ENCODE peak calls at places on chromosomes 2 and 18, in five cellular contexts. One of them, this sample, is unnamed.

GRCh38 chr2:235238537-235238936 is 255.3 kb upstream of the AGAP1 start:
- DNase-seq in K562: no peak
- DNase-seq in GM12891: no peak
- DNase-seq in Panc1: no peak
- DNase-seq in upper lobe of left lung: no peak
- DNase-seq in this sample: peak; percentile 86

GRCh38 chr2:84757648-84758047 is 123.2 kb downstream of the TRABD2A start:
- DNase-seq in K562: no peak
- DNase-seq in GM12891: no peak
- DNase-seq in Panc1: no peak
- DNase-seq in upper lobe of left lung: no peak
- DNase-seq in this sample: no peak

GRCh38 chr2:198657520-198658121 is 800.1 kb downstream of the SATB2 start:
- DNase-seq in K562: peak; percentile 3
- DNase-seq in GM12891: no peak
- DNase-seq in Panc1: peak; percentile 5
- DNase-seq in upper lobe of left lung: no peak
- DNase-seq in this sample: peak; percentile 3

GRCh38 chr2:157875720-157876065 is 437 bp downstream of the ACVR1 start:
- DNase-seq in K562: peak; percentile 84
- DNase-seq in GM12891: no peak
- DNase-seq in Panc1: no peak
- DNase-seq in upper lobe of left lung: peak; percentile 96
- DNase-seq in this sample: peak; percentile 43

GRCh38 chr2:204687776-204688175 is 142.5 kb downstream of the PARD3B start:
- DNase-seq in K562: no peak
- DNase-seq in GM12891: no peak
- DNase-seq in Panc1: no peak
- DNase-seq in upper lobe of left lung: no peak
- DNase-seq in this sample: no peak

GRCh38 chr2:37615808-37616673 is 55.4 kb downstream of the CDC42EP3 start:
- DNase-seq in K562: no peak
- DNase-seq in GM12891: no peak
- DNase-seq in Panc1: no peak
- DNase-seq in upper lobe of left lung: no peak
- DNase-seq in this sample: peak; percentile 54

GRCh38 chr2:96251721-96252292 is 14.0 kb downstream of the TMEM127 start:
- DNase-seq in K562: peak; percentile 42
- DNase-seq in GM12891: no peak
- DNase-seq in Panc1: no peak
- DNase-seq in upper lobe of left lung: no peak
- DNase-seq in this sample: peak; percentile 96

GRCh38 chr2:198004173-198004572 is 199.8 kb downstream of the PLCL1 start:
- DNase-seq in K562: no peak
- DNase-seq in GM12891: no peak
- DNase-seq in Panc1: no peak
- DNase-seq in upper lobe of left lung: no peak
- DNase-seq in this sample: peak; percentile 59

GRCh38 chr2:157194844-157195243 is 62.7 kb upstream of the GALNT5 start:
- DNase-seq in K562: no peak
- DNase-seq in GM12891: no peak
- DNase-seq in Panc1: no peak
- DNase-seq in upper lobe of left lung: no peak
- DNase-seq in this sample: no peak

GRCh38 chr2:29663266-29663665 is 258.1 kb downstream of the ALK start:
- DNase-seq in K562: no peak
- DNase-seq in GM12891: no peak
- DNase-seq in Panc1: peak; percentile 15
- DNase-seq in upper lobe of left lung: no peak
- DNase-seq in this sample: no peak

GRCh38 chr18:54558609-54559585 is 32.1 kb upstream of the DYNAP start:
- DNase-seq in K562: peak; percentile 23
- DNase-seq in GM12891: no peak
- DNase-seq in Panc1: peak; percentile 25
- DNase-seq in upper lobe of left lung: no peak
- DNase-seq in this sample: peak; percentile 25

GRCh38 chr2:127695491-127696472 is 5.5 kb upstream of the SFT2D3 start:
- DNase-seq in K562: no peak
- DNase-seq in GM12891: no peak
- DNase-seq in Panc1: no peak
- DNase-seq in upper lobe of left lung: peak; percentile 85
- DNase-seq in this sample: peak; percentile 75

GRCh38 chr2:100520224-100520623 is 42.6 kb upstream of the PDCL3 start:
- DNase-seq in K562: no peak
- DNase-seq in GM12891: no peak
- DNase-seq in Panc1: no peak
- DNase-seq in upper lobe of left lung: no peak
- DNase-seq in this sample: no peak

GRCh38 chr2:111042772-111043771 is 77.6 kb upstream of the BCL2L11 start:
- DNase-seq in K562: no peak
- DNase-seq in GM12891: no peak
- DNase-seq in Panc1: no peak
- DNase-seq in upper lobe of left lung: peak; percentile 25
- DNase-seq in this sample: no peak

GRCh38 chr2:86056935-86057334 is 48.8 kb downstream of the POLR1A start:
- DNase-seq in K562: no peak
- DNase-seq in GM12891: no peak
- DNase-seq in Panc1: no peak
- DNase-seq in upper lobe of left lung: no peak
- DNase-seq in this sample: no peak

GRCh38 chr2:235011929-235012631 is 60.3 kb downstream of the SH3BP4 start:
- DNase-seq in K562: no peak
- DNase-seq in GM12891: no peak
- DNase-seq in Panc1: no peak
- DNase-seq in upper lobe of left lung: no peak
- DNase-seq in this sample: no peak

GRCh38 chr18:28961669-28962228 is 784.8 kb upstream of the CDH2 start:
- DNase-seq in K562: no peak
- DNase-seq in GM12891: peak; percentile 2
- DNase-seq in Panc1: peak; percentile 17
- DNase-seq in upper lobe of left lung: no peak
- DNase-seq in this sample: peak; percentile 43

GRCh38 chr2:44169155-44169898 is 652 bp downstream of the PPM1B start:
- DNase-seq in K562: peak; percentile 29
- DNase-seq in GM12891: peak; percentile 23
- DNase-seq in Panc1: no peak
- DNase-seq in upper lobe of left lung: no peak
- DNase-seq in this sample: peak; percentile 68

GRCh38 chr2:44168684-44169154 is at the start of gene PPM1B:
- DNase-seq in K562: peak; percentile 97
- DNase-seq in GM12891: peak; percentile 86
- DNase-seq in Panc1: no peak
- DNase-seq in upper lobe of left lung: peak; percentile 98
- DNase-seq in this sample: no peak

GRCh38 chr2:44172576-44172975 is 3.9 kb downstream of the PPM1B start:
- DNase-seq in K562: no peak
- DNase-seq in GM12891: no peak
- DNase-seq in Panc1: no peak
- DNase-seq in upper lobe of left lung: no peak
- DNase-seq in this sample: no peak

GRCh38 chr2:44171018-44171417 is 2.3 kb downstream of the PPM1B start:
- DNase-seq in K562: no peak
- DNase-seq in GM12891: no peak
- DNase-seq in Panc1: no peak
- DNase-seq in upper lobe of left lung: no peak
- DNase-seq in this sample: peak; percentile 41

DNA sequence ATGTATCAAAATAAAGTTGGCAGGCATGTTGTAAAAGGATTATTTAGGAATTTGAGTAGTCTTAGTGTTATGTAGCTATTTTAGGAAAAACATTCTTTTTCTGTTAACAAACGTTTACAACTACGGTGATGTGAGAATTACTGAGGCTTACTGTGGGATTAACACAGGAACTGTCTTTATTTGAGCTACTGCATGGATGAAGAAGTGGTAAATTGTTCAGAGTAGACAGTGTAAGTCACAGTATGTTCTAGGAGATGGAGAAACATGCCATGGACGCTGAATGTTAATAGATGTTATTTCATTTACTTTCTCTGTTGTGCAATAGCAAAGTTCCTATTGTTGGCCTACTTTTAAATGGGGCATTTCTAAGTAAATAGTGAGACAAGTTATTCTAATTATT is 1.7 kb downstream of the PPM1B start:
- DNase-seq in K562: no peak
- DNase-seq in GM12891: no peak
- DNase-seq in Panc1: no peak
- DNase-seq in upper lobe of left lung: no peak
- DNase-seq in this sample: no peak
- TF ChIP-seq POLR2AphosphoS5 in K562: no peak
- TF ChIP-seq POLR2AphosphoS5 in GM12891: no peak
- TF ChIP-seq POLR2AphosphoS5 in Panc1: no peak
- TF ChIP-seq POLR2AphosphoS5 in upper lobe of left lung: peak; percentile 44
- TF ChIP-seq POLR2AphosphoS5 in this sample: no peak

GRCh38 chr2:176072292-176072669 is 11.5 kb downstream of the EVX2 start:
- DNase-seq in K562: no peak
- DNase-seq in GM12891: no peak
- DNase-seq in Panc1: no peak
- DNase-seq in upper lobe of left lung: no peak
- DNase-seq in this sample: no peak

GRCh38 chr2:176071330-176072291 is 12.2 kb downstream of the EVX2 start:
- DNase-seq in K562: no peak
- DNase-seq in GM12891: no peak
- DNase-seq in Panc1: no peak
- DNase-seq in upper lobe of left lung: peak; percentile 76
- DNase-seq in this sample: no peak

GRCh38 chr2:176075476-176075875 is 8.3 kb downstream of the EVX2 start:
- DNase-seq in K562: no peak
- DNase-seq in GM12891: no peak
- DNase-seq in Panc1: no peak
- DNase-seq in upper lobe of left lung: no peak
- DNase-seq in this sample: no peak

GRCh38 chr2:176074919-176075425 is 8.8 kb downstream of the EVX2 start:
- DNase-seq in K562: no peak
- DNase-seq in GM12891: no peak
- DNase-seq in Panc1: no peak
- DNase-seq in upper lobe of left lung: no peak
- DNase-seq in this sample: no peak

GRCh38 chr2:176072951-176073904 is 10.5 kb downstream of the EVX2 start:
- DNase-seq in K562: no peak
- DNase-seq in GM12891: no peak
- DNase-seq in Panc1: no peak
- DNase-seq in upper lobe of left lung: peak; percentile 40
- DNase-seq in this sample: no peak
- TF ChIP-seq POLR2AphosphoS5 in K562: no peak
- TF ChIP-seq POLR2AphosphoS5 in GM12891: no peak
- TF ChIP-seq POLR2AphosphoS5 in Panc1: no peak
- TF ChIP-seq POLR2AphosphoS5 in upper lobe of left lung: no peak
- TF ChIP-seq POLR2AphosphoS5 in this sample: no peak

DNA sequence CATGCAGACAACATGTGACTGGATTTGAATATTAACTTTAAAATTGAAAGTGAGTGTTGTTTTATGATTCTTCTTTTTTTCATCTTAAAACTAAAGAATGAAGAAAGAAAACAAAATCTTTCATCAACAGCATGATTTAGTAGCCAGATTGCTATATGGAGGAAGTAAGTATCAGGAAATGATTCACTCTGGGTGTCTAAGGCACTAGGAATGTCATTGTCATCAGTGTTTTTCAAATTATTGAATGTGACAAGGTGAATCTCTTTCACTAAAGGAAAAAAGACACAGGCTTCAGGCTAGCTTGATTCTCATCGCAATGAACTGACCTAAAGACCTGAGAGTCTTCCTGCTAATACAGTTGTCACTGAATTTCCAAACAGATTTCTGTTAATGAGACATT is 430.1 kb downstream of the FBXO15 start:
- DNase-seq in K562: no peak
- DNase-seq in GM12891: no peak
- DNase-seq in Panc1: peak; percentile 36
- DNase-seq in upper lobe of left lung: no peak
- DNase-seq in this sample: no peak
- TF ChIP-seq POLR2AphosphoS5 in K562: no peak
- TF ChIP-seq POLR2AphosphoS5 in GM12891: no peak
- TF ChIP-seq POLR2AphosphoS5 in Panc1: no peak
- TF ChIP-seq POLR2AphosphoS5 in upper lobe of left lung: no peak
- TF ChIP-seq POLR2AphosphoS5 in this sample: no peak

DNA sequence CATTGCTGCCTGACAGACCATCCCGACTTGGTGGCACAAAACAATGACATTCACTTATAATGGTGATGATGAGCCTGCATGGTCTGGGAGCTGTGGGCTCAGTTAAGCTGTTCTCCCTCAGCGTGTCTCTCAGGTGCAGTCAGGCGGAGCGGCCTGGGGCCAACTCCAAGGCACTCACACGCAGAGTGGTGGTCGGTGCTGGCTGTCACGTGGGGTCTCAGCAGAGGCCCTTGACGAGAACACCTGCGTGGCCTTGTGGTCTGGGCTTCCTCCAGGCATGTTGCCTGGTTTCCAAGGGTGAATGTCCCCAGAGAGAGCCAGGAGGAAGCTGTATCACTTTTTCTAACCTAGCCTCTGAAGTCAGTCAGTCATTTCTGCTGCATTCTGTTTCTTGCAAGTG is 29.8 kb downstream of the ARMC9 start:
- DNase-seq in K562: no peak
- DNase-seq in GM12891: peak; percentile 57
- DNase-seq in Panc1: no peak
- DNase-seq in upper lobe of left lung: peak; percentile 60
- DNase-seq in this sample: no peak
- TF ChIP-seq POLR2AphosphoS5 in K562: no peak
- TF ChIP-seq POLR2AphosphoS5 in GM12891: peak; percentile 44
- TF ChIP-seq POLR2AphosphoS5 in Panc1: no peak
- TF ChIP-seq POLR2AphosphoS5 in upper lobe of left lung: no peak
- TF ChIP-seq POLR2AphosphoS5 in this sample: no peak

DNA sequence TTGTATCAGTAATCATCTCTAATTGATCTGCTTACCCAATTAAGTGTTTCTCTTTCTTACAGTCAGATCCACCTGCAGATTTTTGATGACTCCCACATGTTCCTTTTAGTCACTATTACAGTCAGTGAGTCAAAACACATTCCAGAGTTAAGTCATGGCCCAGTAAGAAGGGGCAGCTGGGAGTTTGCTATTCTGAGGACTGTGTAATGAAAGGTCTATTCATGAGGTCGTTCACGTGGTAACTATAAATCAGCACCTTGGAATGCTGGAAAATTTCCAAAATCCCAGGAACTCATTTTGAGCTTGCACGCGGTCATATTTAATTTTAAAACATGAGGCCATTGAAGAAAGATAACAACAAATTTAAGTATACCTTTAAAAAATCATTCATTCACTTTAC is 252.5 kb downstream of the XIRP2 start:
- DNase-seq in K562: no peak
- DNase-seq in GM12891: no peak
- DNase-seq in Panc1: peak; percentile 69
- DNase-seq in upper lobe of left lung: no peak
- DNase-seq in this sample: peak; percentile 86
- TF ChIP-seq POLR2AphosphoS5 in K562: no peak
- TF ChIP-seq POLR2AphosphoS5 in GM12891: no peak
- TF ChIP-seq POLR2AphosphoS5 in Panc1: no peak
- TF ChIP-seq POLR2AphosphoS5 in upper lobe of left lung: no peak
- TF ChIP-seq POLR2AphosphoS5 in this sample: no peak

GRCh38 chr18:14997367-14997766 is 249.4 kb downstream of the ANKRD30B start:
- DNase-seq in K562: no peak
- DNase-seq in GM12891: no peak
- DNase-seq in Panc1: no peak
- DNase-seq in upper lobe of left lung: peak; percentile 72
- DNase-seq in this sample: no peak
- TF ChIP-seq POLR2AphosphoS5 in K562: no peak
- TF ChIP-seq POLR2AphosphoS5 in GM12891: no peak
- TF ChIP-seq POLR2AphosphoS5 in Panc1: no peak
- TF ChIP-seq POLR2AphosphoS5 in upper lobe of left lung: no peak
- TF ChIP-seq POLR2AphosphoS5 in this sample: no peak

GRCh38 chr2:61536723-61537581 is 1.2 kb downstream of the XPO1 start:
- DNase-seq in K562: peak; percentile 29
- DNase-seq in GM12891: peak; percentile 36
- DNase-seq in Panc1: peak; percentile 74
- DNase-seq in upper lobe of left lung: peak; percentile 92
- DNase-seq in this sample: no peak
- TF ChIP-seq POLR2AphosphoS5 in K562: peak; percentile 93
- TF ChIP-seq POLR2AphosphoS5 in GM12891: peak; percentile 86
- TF ChIP-seq POLR2AphosphoS5 in Panc1: peak; percentile 90
- TF ChIP-seq POLR2AphosphoS5 in upper lobe of left lung: no peak
- TF ChIP-seq POLR2AphosphoS5 in this sample: peak; percentile 56

This sample was measured in endothelial cell of umbilical vein.